ENCODE peak calls at places on chromosomes 3 and 15, in ten cellular contexts. One of them, this sample, is unnamed.

GRCh38 chr15:96392380-96393208 is 62.1 kb downstream of the NR2F2 start:
- DNase-seq in psoas muscle: no peak
- DNase-seq in heart left ventricle: no peak
- DNase-seq in lower lobe of right lung: no peak
- DNase-seq in epithelial cell of esophagus: no peak
- DNase-seq in colonic mucosa: no peak
- DNase-seq in fibroblast of the aortic adventitia: peak
- DNase-seq in MM.1S: peak
- DNase-seq in upper lobe of right lung: no peak
- DNase-seq in progenitor cell of endocrine pancreas: no peak
- DNase-seq in this sample: no peak

GRCh38 chr3:104514776-104515175 is 851.9 kb upstream of the ALCAM start:
- DNase-seq in fibroblast of the aortic adventitia: no peak
- DNase-seq in epithelial cell of esophagus: no peak
- DNase-seq in MM.1S: no peak
- DNase-seq in lower lobe of right lung: no peak
- DNase-seq in upper lobe of right lung: no peak
- DNase-seq in colonic mucosa: no peak
- DNase-seq in progenitor cell of endocrine pancreas: no peak
- DNase-seq in heart left ventricle: no peak
- DNase-seq in psoas muscle: no peak
- DNase-seq in this sample: no peak

GRCh38 chr15:93488157-93488803 is 399.3 kb upstream of the RGMA start:
- DNase-seq in psoas muscle: no peak
- DNase-seq in epithelial cell of esophagus: no peak
- DNase-seq in MM.1S: no peak
- DNase-seq in upper lobe of right lung: no peak
- DNase-seq in heart left ventricle: peak
- DNase-seq in progenitor cell of endocrine pancreas: no peak
- DNase-seq in colonic mucosa: no peak
- DNase-seq in lower lobe of right lung: no peak
- DNase-seq in fibroblast of the aortic adventitia: no peak
- DNase-seq in this sample: no peak

GRCh38 chr15:29449136-29449535 is 179.5 kb upstream of the NSMCE3 start:
- DNase-seq in epithelial cell of esophagus: no peak
- DNase-seq in heart left ventricle: no peak
- DNase-seq in colonic mucosa: no peak
- DNase-seq in upper lobe of right lung: no peak
- DNase-seq in lower lobe of right lung: no peak
- DNase-seq in fibroblast of the aortic adventitia: no peak
- DNase-seq in progenitor cell of endocrine pancreas: peak
- DNase-seq in psoas muscle: no peak
- DNase-seq in MM.1S: peak
- DNase-seq in this sample: peak

GRCh38 chr3:167653750-167654149 is at the start of gene WDR49:
- DNase-seq in psoas muscle: no peak
- DNase-seq in fibroblast of the aortic adventitia: no peak
- DNase-seq in upper lobe of right lung: no peak
- DNase-seq in colonic mucosa: no peak
- DNase-seq in MM.1S: no peak
- DNase-seq in progenitor cell of endocrine pancreas: no peak
- DNase-seq in epithelial cell of esophagus: no peak
- DNase-seq in lower lobe of right lung: no peak
- DNase-seq in heart left ventricle: no peak
- DNase-seq in this sample: no peak

GRCh38 chr3:38317186-38317759 is 29.3 kb upstream of the XYLB start:
- DNase-seq in heart left ventricle: no peak
- DNase-seq in upper lobe of right lung: no peak
- DNase-seq in psoas muscle: no peak
- DNase-seq in epithelial cell of esophagus: no peak
- DNase-seq in colonic mucosa: no peak
- DNase-seq in fibroblast of the aortic adventitia: no peak
- DNase-seq in progenitor cell of endocrine pancreas: no peak
- DNase-seq in MM.1S: no peak
- DNase-seq in lower lobe of right lung: no peak
- DNase-seq in this sample: no peak

GRCh38 chr3:52835766-52836470 is 1.1 kb upstream of the MUSTN1 start:
- DNase-seq in upper lobe of right lung: no peak
- DNase-seq in MM.1S: no peak
- DNase-seq in lower lobe of right lung: no peak
- DNase-seq in colonic mucosa: no peak
- DNase-seq in epithelial cell of esophagus: no peak
- DNase-seq in heart left ventricle: peak
- DNase-seq in progenitor cell of endocrine pancreas: no peak
- DNase-seq in psoas muscle: peak
- DNase-seq in fibroblast of the aortic adventitia: no peak
- DNase-seq in this sample: no peak

GRCh38 chr15:90871716-90872480 is 3.5 kb downstream of the FURIN start:
- DNase-seq in fibroblast of the aortic adventitia: no peak
- DNase-seq in heart left ventricle: no peak
- DNase-seq in MM.1S: peak
- DNase-seq in colonic mucosa: peak
- DNase-seq in upper lobe of right lung: no peak
- DNase-seq in lower lobe of right lung: no peak
- DNase-seq in psoas muscle: no peak
- DNase-seq in progenitor cell of endocrine pancreas: no peak
- DNase-seq in epithelial cell of esophagus: no peak
- DNase-seq in this sample: no peak

GRCh38 chr3:37816271-37816670 is 45.4 kb upstream of the CTDSPL start:
- DNase-seq in psoas muscle: no peak
- DNase-seq in upper lobe of right lung: no peak
- DNase-seq in progenitor cell of endocrine pancreas: no peak
- DNase-seq in MM.1S: no peak
- DNase-seq in fibroblast of the aortic adventitia: peak
- DNase-seq in colonic mucosa: no peak
- DNase-seq in heart left ventricle: no peak
- DNase-seq in lower lobe of right lung: no peak
- DNase-seq in epithelial cell of esophagus: no peak
- DNase-seq in this sample: no peak

DNA sequence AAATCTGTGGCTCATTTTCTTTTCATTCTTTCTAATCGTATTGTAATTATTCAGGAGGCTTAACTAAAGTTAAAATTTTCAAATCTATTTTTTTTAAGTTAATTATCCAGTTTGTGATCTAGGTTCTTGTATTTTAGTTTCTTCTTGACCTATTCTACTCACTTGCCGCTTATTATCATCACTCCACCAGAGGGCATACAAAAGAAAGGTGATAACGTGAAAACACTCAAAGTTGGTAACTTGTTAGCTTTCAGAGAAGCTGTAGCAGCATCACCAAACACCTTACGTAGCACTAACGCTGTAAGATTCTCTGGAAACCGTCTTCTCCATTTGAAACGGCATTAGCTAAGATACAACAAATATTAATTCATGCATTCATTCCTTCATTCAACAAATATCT is 4.8 kb downstream of the GNB4 start:
- DNase-seq in lower lobe of right lung: no peak
- DNase-seq in MM.1S: peak
- DNase-seq in upper lobe of right lung: no peak
- DNase-seq in psoas muscle: no peak
- DNase-seq in heart left ventricle: no peak
- DNase-seq in epithelial cell of esophagus: peak
- DNase-seq in fibroblast of the aortic adventitia: peak
- DNase-seq in progenitor cell of endocrine pancreas: no peak
- DNase-seq in colonic mucosa: no peak
- DNase-seq in this sample: no peak
- TF ChIP-seq CTCF in lower lobe of right lung: peak
- TF ChIP-seq CTCF in MM.1S: peak
- TF ChIP-seq CTCF in upper lobe of right lung: peak
- TF ChIP-seq CTCF in psoas muscle: peak
- TF ChIP-seq CTCF in heart left ventricle: peak
- TF ChIP-seq CTCF in epithelial cell of esophagus: peak
- TF ChIP-seq CTCF in fibroblast of the aortic adventitia: peak
- TF ChIP-seq CTCF in progenitor cell of endocrine pancreas: peak
- TF ChIP-seq CTCF in colonic mucosa: no peak
- TF ChIP-seq CTCF in this sample: no peak

DNA sequence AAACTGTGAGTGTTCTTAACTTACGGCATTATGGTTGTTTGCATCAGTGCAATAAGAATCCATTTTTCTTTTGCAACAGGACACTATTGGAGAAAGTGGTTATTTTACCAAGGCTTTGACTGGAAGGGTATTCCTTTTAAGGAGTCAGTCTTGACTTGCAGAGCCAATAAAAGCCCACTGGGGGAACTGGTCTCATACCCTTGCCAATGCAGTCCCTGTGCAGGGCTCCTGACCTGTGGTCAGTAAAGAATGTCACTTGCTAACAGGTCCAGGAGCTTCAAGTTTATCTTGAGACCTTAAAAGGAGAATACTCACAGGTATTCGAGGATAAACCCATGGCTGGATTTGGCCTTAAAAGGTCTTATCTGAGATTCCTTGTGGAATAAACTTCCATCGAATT is 227.8 kb upstream of the GBE1 start:
- DNase-seq in upper lobe of right lung: no peak
- DNase-seq in fibroblast of the aortic adventitia: no peak
- DNase-seq in lower lobe of right lung: no peak
- DNase-seq in psoas muscle: no peak
- DNase-seq in epithelial cell of esophagus: no peak
- DNase-seq in progenitor cell of endocrine pancreas: no peak
- DNase-seq in heart left ventricle: no peak
- DNase-seq in MM.1S: no peak
- DNase-seq in colonic mucosa: no peak
- DNase-seq in this sample: no peak
- TF ChIP-seq CTCF in upper lobe of right lung: no peak
- TF ChIP-seq CTCF in fibroblast of the aortic adventitia: no peak
- TF ChIP-seq CTCF in lower lobe of right lung: no peak
- TF ChIP-seq CTCF in psoas muscle: no peak
- TF ChIP-seq CTCF in epithelial cell of esophagus: no peak
- TF ChIP-seq CTCF in progenitor cell of endocrine pancreas: no peak
- TF ChIP-seq CTCF in heart left ventricle: no peak
- TF ChIP-seq CTCF in MM.1S: no peak
- TF ChIP-seq CTCF in colonic mucosa: no peak
- TF ChIP-seq CTCF in this sample: no peak

GRCh38 chr3:113258311-113258710 is 47.0 kb downstream of the BOC start:
- DNase-seq in progenitor cell of endocrine pancreas: no peak
- DNase-seq in fibroblast of the aortic adventitia: peak
- DNase-seq in epithelial cell of esophagus: no peak
- DNase-seq in heart left ventricle: no peak
- DNase-seq in psoas muscle: no peak
- DNase-seq in lower lobe of right lung: no peak
- DNase-seq in upper lobe of right lung: no peak
- DNase-seq in colonic mucosa: no peak
- DNase-seq in MM.1S: no peak
- DNase-seq in this sample: no peak
- TF ChIP-seq CTCF in progenitor cell of endocrine pancreas: no peak
- TF ChIP-seq CTCF in fibroblast of the aortic adventitia: peak
- TF ChIP-seq CTCF in epithelial cell of esophagus: no peak
- TF ChIP-seq CTCF in heart left ventricle: no peak
- TF ChIP-seq CTCF in psoas muscle: no peak
- TF ChIP-seq CTCF in lower lobe of right lung: no peak
- TF ChIP-seq CTCF in upper lobe of right lung: no peak
- TF ChIP-seq CTCF in colonic mucosa: no peak
- TF ChIP-seq CTCF in MM.1S: no peak
- TF ChIP-seq CTCF in this sample: no peak

DNA sequence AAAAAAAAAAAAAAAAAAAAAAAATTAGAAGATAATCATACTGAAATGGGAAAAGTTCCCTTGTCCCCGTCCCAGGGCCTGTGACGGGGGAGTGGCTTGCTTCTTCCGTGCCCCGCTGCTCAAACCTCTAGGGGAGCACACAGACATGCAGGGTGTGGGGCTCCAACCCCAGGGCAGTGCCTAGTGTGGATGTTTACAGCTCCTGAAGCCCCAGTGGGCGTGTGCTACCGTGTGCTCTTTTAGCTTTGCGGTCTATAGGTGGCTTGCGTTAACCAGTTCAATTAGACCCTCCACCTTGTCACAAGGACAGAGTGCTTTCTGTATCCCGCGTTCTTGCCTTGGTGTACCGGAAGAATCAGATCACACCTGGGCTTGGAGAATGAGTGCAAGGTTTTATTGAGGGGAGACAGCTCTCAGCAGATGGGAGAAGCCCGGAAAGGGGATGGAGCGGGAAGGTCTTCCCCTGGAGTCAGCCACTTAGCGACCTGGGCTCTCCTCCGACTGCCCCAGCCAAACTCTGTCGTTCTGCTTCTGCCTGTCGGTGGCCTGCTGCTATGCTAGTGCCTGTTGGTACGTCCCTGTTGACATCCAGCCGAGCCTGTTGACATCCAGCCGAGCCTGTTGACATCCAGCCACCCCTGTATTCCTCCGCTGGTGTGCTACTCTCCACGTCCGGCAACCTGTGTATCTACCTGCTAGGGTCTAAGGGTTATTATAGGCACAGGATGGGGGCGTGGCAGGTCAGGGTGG is 569.8 kb downstream of the VGLL3 start:
- DNase-seq in fibroblast of the aortic adventitia: no peak
- DNase-seq in heart left ventricle: no peak
- DNase-seq in psoas muscle: no peak
- DNase-seq in progenitor cell of endocrine pancreas: no peak
- DNase-seq in MM.1S: no peak
- DNase-seq in upper lobe of right lung: no peak
- DNase-seq in epithelial cell of esophagus: no peak
- DNase-seq in lower lobe of right lung: no peak
- DNase-seq in colonic mucosa: no peak
- DNase-seq in this sample: no peak
- TF ChIP-seq CTCF in fibroblast of the aortic adventitia: no peak
- TF ChIP-seq CTCF in heart left ventricle: no peak
- TF ChIP-seq CTCF in psoas muscle: no peak
- TF ChIP-seq CTCF in progenitor cell of endocrine pancreas: no peak
- TF ChIP-seq CTCF in MM.1S: no peak
- TF ChIP-seq CTCF in upper lobe of right lung: no peak
- TF ChIP-seq CTCF in epithelial cell of esophagus: no peak
- TF ChIP-seq CTCF in lower lobe of right lung: no peak
- TF ChIP-seq CTCF in colonic mucosa: no peak
- TF ChIP-seq CTCF in this sample: no peak

DNA sequence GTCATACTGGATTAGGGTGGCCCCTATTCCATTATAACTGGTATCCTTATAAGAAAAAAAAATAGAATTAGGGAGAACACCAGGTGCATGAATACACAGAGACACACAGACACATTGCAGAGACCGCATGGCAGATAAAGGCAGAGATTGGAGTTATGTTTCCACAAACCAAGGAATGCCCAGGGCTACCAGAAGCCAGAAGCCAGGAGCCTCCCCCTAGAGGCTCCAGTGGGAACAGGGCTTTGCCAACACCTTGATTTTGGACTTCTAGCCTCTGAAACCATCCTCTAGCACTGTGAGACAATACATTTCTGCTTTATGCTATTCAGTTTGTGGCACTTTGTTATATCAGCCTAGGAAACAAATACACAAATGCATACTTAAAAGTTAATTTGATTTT is 10.4 kb downstream of the GOLM2 start:
- DNase-seq in lower lobe of right lung: no peak
- DNase-seq in MM.1S: no peak
- DNase-seq in epithelial cell of esophagus: peak
- DNase-seq in heart left ventricle: no peak
- DNase-seq in upper lobe of right lung: no peak
- DNase-seq in fibroblast of the aortic adventitia: no peak
- DNase-seq in progenitor cell of endocrine pancreas: no peak
- DNase-seq in colonic mucosa: no peak
- DNase-seq in psoas muscle: no peak
- DNase-seq in this sample: no peak
- TF ChIP-seq CTCF in lower lobe of right lung: no peak
- TF ChIP-seq CTCF in MM.1S: peak
- TF ChIP-seq CTCF in epithelial cell of esophagus: peak
- TF ChIP-seq CTCF in heart left ventricle: no peak
- TF ChIP-seq CTCF in upper lobe of right lung: no peak
- TF ChIP-seq CTCF in fibroblast of the aortic adventitia: peak
- TF ChIP-seq CTCF in progenitor cell of endocrine pancreas: peak
- TF ChIP-seq CTCF in colonic mucosa: no peak
- TF ChIP-seq CTCF in psoas muscle: no peak
- TF ChIP-seq CTCF in this sample: no peak

GRCh38 chr3:78070188-78070587 is 1030.3 kb downstream of the ROBO2 start:
- DNase-seq in epithelial cell of esophagus: peak
- DNase-seq in progenitor cell of endocrine pancreas: no peak
- DNase-seq in MM.1S: no peak
- DNase-seq in colonic mucosa: no peak
- DNase-seq in upper lobe of right lung: no peak
- DNase-seq in psoas muscle: no peak
- DNase-seq in lower lobe of right lung: no peak
- DNase-seq in heart left ventricle: no peak
- DNase-seq in fibroblast of the aortic adventitia: no peak
- DNase-seq in this sample: no peak

GRCh38 chr3:78066287-78066686 is 1026.4 kb downstream of the ROBO2 start:
- DNase-seq in MM.1S: no peak
- DNase-seq in epithelial cell of esophagus: no peak
- DNase-seq in heart left ventricle: no peak
- DNase-seq in lower lobe of right lung: no peak
- DNase-seq in progenitor cell of endocrine pancreas: no peak
- DNase-seq in psoas muscle: no peak
- DNase-seq in upper lobe of right lung: no peak
- DNase-seq in colonic mucosa: no peak
- DNase-seq in fibroblast of the aortic adventitia: no peak
- DNase-seq in this sample: no peak
- TF ChIP-seq CTCF in MM.1S: no peak
- TF ChIP-seq CTCF in epithelial cell of esophagus: no peak
- TF ChIP-seq CTCF in heart left ventricle: no peak
- TF ChIP-seq CTCF in lower lobe of right lung: no peak
- TF ChIP-seq CTCF in progenitor cell of endocrine pancreas: no peak
- TF ChIP-seq CTCF in psoas muscle: no peak
- TF ChIP-seq CTCF in upper lobe of right lung: no peak
- TF ChIP-seq CTCF in colonic mucosa: no peak
- TF ChIP-seq CTCF in fibroblast of the aortic adventitia: no peak
- TF ChIP-seq CTCF in this sample: no peak